ENCODE peak calls at places on chromosome 13, in nine cellular contexts. T is CD4-positive, alpha-beta T cell; X is mammary epithelial cell; W is MCF 10A; A is AG04449; Z is fibroblast of the aortic adventitia; P is PC-3; O is neural crest cell; K is BE2C. G is an unnamed sample.

GRCh38 chr13:111943229-111943795 is 123.6 kb upstream of the SOX1 start:
- DNase-seq in K (no peak), Z (no peak), W (no peak), O (no peak), T (no peak), A (no peak), P (no peak), X (no peak), G (no peak)

GRCh38 chr13:41458939-41459753 is 1.8 kb downstream of the RGCC start:
- DNase-seq in T (peak), K (no peak), O (peak), A (no peak), W (peak), P (peak), X (peak), Z (peak), G (peak)

GRCh38 chr13:36453518-36453917 is 21.2 kb downstream of the CCNA1 start:
- DNase-seq in Z (peak), P (peak), A (no peak), K (no peak), T (no peak), W (peak), O (no peak), X (no peak), G (no peak)

GRCh38 chr13:98761126-98761978 is 8.9 kb upstream of the SLC15A1 start:
- DNase-seq in O (no peak), Z (peak), A (no peak), P (no peak), K (no peak), T (no peak), W (peak), X (peak), G (no peak)

GRCh38 chr13:94595006-94595942 is 678 bp downstream of the TGDS start:
- DNase-seq in W (peak), P (peak), T (no peak), X (peak), A (no peak), K (peak), Z (peak), O (peak), G (no peak)

GRCh38 chr13:112161441-112162301 is 94.7 kb downstream of the SOX1 start:
- DNase-seq in X (no peak), O (peak), K (no peak), T (no peak), A (no peak), Z (no peak), W (no peak), P (no peak), G (peak)

GRCh38 chr13:21399741-21400140 is 59.4 kb downstream of the ZDHHC20 start:
- DNase-seq in K (no peak), X (peak), P (peak), T (no peak), O (no peak), Z (peak), A (no peak), W (no peak), G (no peak)

GRCh38 chr13:19713186-19713965 is 69.4 kb downstream of the PSPC1 start:
- DNase-seq in Z (peak), X (peak), W (peak), P (peak), O (no peak), T (no peak), A (peak), K (no peak), G (no peak)

GRCh38 chr13:109309625-109310363 is 476.6 kb downstream of the IRS2 start:
- DNase-seq in T (no peak), O (no peak), K (no peak), Z (no peak), A (no peak), P (no peak), X (no peak), W (no peak), G (no peak)

GRCh38 chr13:33611016-33611805 is 206.7 kb upstream of the RFC3 start:
- DNase-seq in X (no peak), W (no peak), A (no peak), T (no peak), O (peak), Z (peak), P (no peak), K (no peak), G (no peak)

GRCh38 chr13:33610471-33611015 is 207.4 kb upstream of the RFC3 start:
- DNase-seq in O (peak), Z (peak), W (no peak), K (peak), T (peak), A (no peak), X (no peak), P (no peak), G (no peak)

GRCh38 chr13:33606692-33607091 is 211.3 kb upstream of the RFC3 start:
- DNase-seq in A (no peak), W (no peak), T (no peak), Z (no peak), P (no peak), X (no peak), O (peak), K (no peak), G (no peak)
- TF ChIP-seq CTCF in A (no peak), W (no peak), T (no peak), Z (no peak), P (no peak), X (no peak), O (peak), K (no peak), G (no peak)

GRCh38 chr13:57557979-57558529 is 73.5 kb upstream of the PCDH17 start:
- DNase-seq in K (no peak), X (no peak), Z (no peak), A (no peak), W (peak), O (no peak), P (peak), T (no peak), G (no peak)
- TF ChIP-seq CTCF in K (peak), X (no peak), Z (no peak), A (no peak), W (peak), O (peak), P (peak), T (no peak), G (peak)

DNA sequence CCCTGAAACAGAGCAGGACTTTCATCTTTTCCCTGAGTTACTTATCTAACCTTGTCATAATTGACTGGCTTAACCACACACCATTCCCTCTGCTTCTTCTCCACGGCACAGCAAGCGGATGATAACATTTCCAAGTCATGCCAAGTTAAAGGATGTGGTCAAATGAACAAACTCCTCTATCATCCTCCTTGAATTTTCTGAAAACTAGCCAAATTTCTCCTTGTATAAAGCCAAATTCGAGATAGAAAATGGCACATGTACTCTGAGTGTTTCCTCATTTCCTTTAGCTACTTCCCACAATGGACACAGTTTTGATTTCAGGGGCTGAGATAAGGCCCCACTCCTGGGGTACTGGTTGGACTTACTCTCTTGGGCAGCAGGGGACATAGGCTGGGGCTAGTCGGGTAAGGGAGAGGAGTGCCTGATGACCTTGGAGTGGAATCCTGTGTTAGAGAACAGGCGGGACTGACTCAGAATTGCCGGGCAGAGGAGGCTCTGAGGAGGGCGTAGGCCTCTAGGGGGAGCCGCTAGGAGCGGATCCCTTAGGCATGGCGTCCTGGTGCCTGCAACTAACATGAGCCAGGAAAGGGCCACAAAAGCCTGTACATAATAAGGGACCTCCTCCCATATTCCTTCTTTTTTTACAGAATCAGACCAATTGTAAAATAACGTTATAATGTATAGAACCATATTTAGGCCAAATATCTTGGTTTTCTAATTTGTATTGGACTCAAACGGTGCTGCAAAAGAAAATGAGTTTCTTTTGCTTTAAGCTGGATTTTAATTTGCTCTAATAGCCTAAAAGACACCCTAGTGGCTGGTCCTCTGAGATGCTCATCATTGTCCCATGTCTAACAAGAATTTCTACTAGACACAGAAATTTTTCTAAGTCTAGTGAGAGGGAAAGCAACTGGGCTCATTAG is 20.4 kb upstream of the TMTC4 start:
- DNase-seq in A (no peak), X (peak), T (no peak), W (peak), P (peak), K (peak), Z (peak), O (peak), G (peak)
- TF ChIP-seq CTCF in A (peak), X (peak), T (no peak), W (no peak), P (peak), K (peak), Z (peak), O (peak), G (no peak)

GRCh38 chr13:97715763-97716162 is 237.7 kb upstream of the IPO5 start:
- DNase-seq in O (no peak), T (no peak), X (peak), W (peak), A (no peak), P (peak), K (no peak), Z (no peak), G (no peak)
- TF ChIP-seq CTCF in O (no peak), T (no peak), X (no peak), W (no peak), A (no peak), P (no peak), K (no peak), Z (no peak), G (no peak)

GRCh38 chr13:27252467-27252866 is 1.1 kb downstream of the RPL21 start:
- DNase-seq in P (no peak), T (no peak), K (no peak), W (no peak), Z (no peak), X (no peak), O (no peak), A (no peak), G (no peak)
- TF ChIP-seq CTCF in P (no peak), T (no peak), K (no peak), W (no peak), Z (no peak), X (no peak), O (no peak), A (no peak), G (no peak)

GRCh38 chr13:31015207-31015606 is 82.8 kb downstream of the TEX26 start:
- DNase-seq in P (no peak), K (no peak), T (no peak), W (no peak), A (no peak), Z (no peak), X (no peak), O (no peak), G (no peak)

GRCh38 chr13:31011193-31011860 is 78.9 kb downstream of the TEX26 start:
- DNase-seq in T (no peak), W (no peak), K (no peak), Z (no peak), X (no peak), P (no peak), A (no peak), O (no peak), G (no peak)

GRCh38 chr13:31014461-31014860 is 82.0 kb downstream of the TEX26 start:
- DNase-seq in T (no peak), K (no peak), X (no peak), Z (no peak), P (no peak), O (no peak), A (no peak), W (no peak), G (no peak)

GRCh38 chr13:31009166-31009565 is 76.7 kb downstream of the TEX26 start:
- DNase-seq in A (no peak), P (no peak), T (no peak), K (no peak), X (peak), W (peak), Z (no peak), O (no peak), G (no peak)

DNA sequence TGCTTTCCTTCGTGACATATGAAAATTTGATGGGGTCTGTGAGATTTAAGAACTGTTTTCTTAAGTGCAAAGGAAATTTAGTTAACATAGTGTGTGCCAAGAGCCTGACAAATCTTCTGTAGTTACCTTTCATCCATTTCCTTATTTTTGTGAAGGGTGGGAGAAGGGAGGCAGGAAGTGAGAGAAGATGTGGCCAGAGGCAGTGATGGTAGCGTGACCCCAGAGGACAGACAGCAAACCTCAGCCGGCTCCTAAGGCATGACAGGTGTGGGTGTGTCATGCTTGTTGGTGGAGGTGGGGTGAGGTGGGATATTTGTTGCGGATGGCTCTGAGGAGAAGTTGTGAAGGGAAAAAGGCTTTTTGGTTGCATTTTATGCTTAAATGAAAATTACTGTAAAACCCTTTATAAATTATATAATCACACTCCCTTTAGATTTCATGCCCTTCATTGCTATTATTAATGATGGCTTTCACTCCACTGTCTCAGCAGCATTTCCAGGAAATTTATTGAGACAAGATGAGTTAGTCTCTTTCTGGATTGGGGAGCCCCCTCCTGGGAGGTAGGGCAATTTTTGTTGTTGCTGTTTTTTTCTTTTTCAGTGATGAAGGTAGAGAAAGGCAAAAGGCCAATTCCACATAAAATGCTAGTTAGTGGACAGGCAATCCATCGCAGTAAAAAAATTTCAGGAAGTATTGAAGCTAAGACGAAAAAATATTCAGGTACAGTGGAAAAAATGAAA is 80.0 kb downstream of the TEX26 start:
- DNase-seq in Z (peak), P (peak), W (peak), A (no peak), X (no peak), O (no peak), T (no peak), K (no peak), G (no peak)
- TF ChIP-seq CTCF in Z (peak), P (peak), W (peak), A (peak), X (peak), O (peak), T (no peak), K (peak), G (no peak)

G was measured in endothelial cell.